ENCODE peak calls at places on chromosomes 6 and 20, in ten cellular contexts. J is H1, A is suprapubic skin, N is spleen, L is sigmoid colon, T is fibroblast of lung, P is AG04449, S is PC-3, Y is left lung, U is AG09309. W is an unnamed sample.

GRCh38 chr6:99879431-99879830 is 114.6 kb downstream of the MCHR2 start:
- DNase-seq in A (no peak), T (no peak), L (no peak), S (no peak), U (no peak), Y (peak; percentile 41), N (no peak), P (no peak), J (no peak), W (peak; percentile 4)

GRCh38 chr6:161010418-161010817 is 18.8 kb downstream of the MAP3K4 start:
- DNase-seq in N (no peak), J (no peak), U (no peak), Y (no peak), T (peak; percentile 84), P (no peak), A (no peak), L (no peak), S (peak; percentile 65), W (no peak)

GRCh38 chr6:21186479-21187055 is 407.0 kb upstream of the SOX4 start:
- DNase-seq in L (no peak), A (no peak), Y (no peak), N (no peak), P (peak; percentile 33), J (no peak), S (no peak), T (no peak), U (peak; percentile 8), W (no peak)

GRCh38 chr6:147909645-147910044 is 401.2 kb downstream of the SAMD5 start:
- DNase-seq in N (no peak), P (no peak), L (no peak), A (no peak), S (peak; percentile 37), Y (no peak), U (peak; percentile 10), T (no peak), J (no peak), W (peak; percentile 46)

GRCh38 chr6:108671175-108671574 is 110.5 kb downstream of the FOXO3 start:
- DNase-seq in J (no peak), P (no peak), A (no peak), S (no peak), N (no peak), Y (no peak), U (no peak), T (no peak), L (no peak), W (no peak)

GRCh38 chr20:50366270-50367103 is 143.7 kb upstream of the PTPN1 start:
- DNase-seq in N (no peak), U (peak; percentile 8), L (peak; percentile 85), S (peak; percentile 80), A (no peak), Y (no peak), T (peak; percentile 95), P (no peak), J (no peak), W (peak; percentile 40)

GRCh38 chr6:48068326-48069191 is 42.4 kb downstream of the PTCHD4 start:
- DNase-seq in A (no peak), Y (peak; percentile 74), P (no peak), L (no peak), S (no peak), T (no peak), N (peak; percentile 52), J (peak; percentile 60), U (no peak), W (no peak)

GRCh38 chr20:6381887-6382286 is 259.1 kb upstream of the FERMT1 start:
- DNase-seq in A (no peak), L (no peak), J (no peak), U (no peak), T (peak; percentile 51), P (no peak), Y (no peak), N (no peak), S (peak; percentile 71), W (no peak)

GRCh38 chr6:49202923-49203322 is 260.1 kb downstream of the MMUT start:
- DNase-seq in U (no peak), P (no peak), J (no peak), N (no peak), S (no peak), L (no peak), Y (no peak), A (no peak), T (no peak), W (no peak)

GRCh38 chr6:43931201-43931600 is 161.2 kb downstream of the VEGFA start:
- DNase-seq in P (no peak), L (peak; percentile 24), S (no peak), N (peak; percentile 19), T (no peak), A (no peak), U (no peak), Y (no peak), J (no peak), W (no peak)

GRCh38 chr6:113619077-113619476 is 238.1 kb upstream of the MARCKS start:
- DNase-seq in Y (no peak), N (no peak), L (no peak), P (no peak), U (no peak), T (peak; percentile 22), J (no peak), S (peak; percentile 39), A (no peak), W (no peak)

GRCh38 chr6:113713665-113714064 is 143.5 kb upstream of the MARCKS start:
- DNase-seq in N (no peak), Y (no peak), T (no peak), L (no peak), P (no peak), S (no peak), U (no peak), J (no peak), A (no peak), W (no peak)

GRCh38 chr20:44997668-44998067 is 31.4 kb downstream of the STK4 start:
- DNase-seq in J (no peak), A (no peak), S (no peak), N (no peak), P (no peak), L (no peak), Y (no peak), U (no peak), T (no peak), W (no peak)
- H3K4me3 ChIP-seq in J (no peak overlapping the region), A (no peak overlapping the region), S (no peak overlapping the region), N (no peak overlapping the region), P (no peak overlapping the region), L (no peak overlapping the region), Y (no peak overlapping the region), U (no peak overlapping the region), T (no peak overlapping the region), W (no peak overlapping the region)

GRCh38 chr20:41001497-41001896 is 27.1 kb upstream of the TOP1 start:
- DNase-seq in N (no peak), P (no peak), U (no peak), S (no peak), J (no peak), L (no peak), Y (no peak), T (peak; percentile 70), A (no peak), W (peak; percentile 38)

GRCh38 chr20:41002842-41003142 is 25.8 kb upstream of the TOP1 start:
- DNase-seq in T (no peak), P (no peak), J (no peak), S (no peak), N (no peak), A (no peak), L (no peak), U (no peak), Y (no peak), W (no peak)

GRCh38 chr20:41004561-41005360 is 23.9 kb upstream of the TOP1 start:
- DNase-seq in A (no peak), T (peak; percentile 41), J (no peak), S (peak; percentile 63), L (no peak), P (no peak), N (no peak), Y (no peak), U (no peak), W (peak; percentile 49)

GRCh38 chr20:41005361-41005729 is 23.3 kb upstream of the TOP1 start:
- DNase-seq in A (peak; percentile 91), P (no peak), S (peak; percentile 99), J (no peak), T (peak; percentile 99), Y (peak; percentile 78), U (peak; percentile 68), N (no peak), L (peak; percentile 97), W (peak; percentile 96)

GRCh38 chr20:41003143-41003932 is 25.3 kb upstream of the TOP1 start:
- DNase-seq in Y (no peak), J (no peak), L (peak; percentile 94), T (peak; percentile 99), A (peak; percentile 90), S (peak; percentile 99), N (no peak), P (peak; percentile 76), U (peak; percentile 94), W (peak; percentile 97)
- H3K4me3 ChIP-seq in Y (peak overlapping the region; percentile 13), J (no peak overlapping the region), L (no peak overlapping the region), T (peak overlapping the region; percentile 55), A (peak overlapping the region; percentile 28), S (peak overlapping the region; percentile 49), N (no peak overlapping the region), P (no peak overlapping the region), U (no peak overlapping the region), W (peak overlapping the region; percentile 27)

GRCh38 chr6:96563853-96564252 is 925 bp downstream of the FHL5 start:
- DNase-seq in N (no peak), J (no peak), A (no peak), U (no peak), P (no peak), L (no peak), T (no peak), S (no peak), Y (no peak), W (no peak)
- H3K4me3 ChIP-seq in N (no peak overlapping the region), J (no peak overlapping the region), A (peak overlapping the region; percentile 15), U (no peak overlapping the region), P (no peak overlapping the region), L (no peak overlapping the region), T (no peak overlapping the region), S (no peak overlapping the region), Y (peak overlapping the region; percentile 8), W (no peak overlapping the region)

GRCh38 chr6:13097454-13097853 is 230.9 kb downstream of the TBC1D7 start:
- DNase-seq in A (no peak), S (no peak), P (no peak), U (no peak), T (no peak), L (no peak), J (no peak), Y (no peak), N (no peak), W (no peak)
- H3K4me3 ChIP-seq in A (no peak overlapping the region), S (no peak overlapping the region), P (no peak overlapping the region), U (no peak overlapping the region), T (no peak overlapping the region), L (no peak overlapping the region), J (no peak overlapping the region), Y (no peak overlapping the region), N (no peak overlapping the region), W (no peak overlapping the region)